ENCODE peak calls at places on chromosomes 3 and 15, in seven cellular contexts. B is fibroblast of the aortic adventitia; V is mucosa of gallbladder; J is stimulated activated CD4-positive, alpha-beta T cell treated with anti-CD3 and anti-CD28 coated beads, Interleukin-2, amount 100 ng/mL, for 48 hours; O is amniotic stem cell; M is Caki2; I is mesothelial cell of epicardium. X is an unnamed sample.

GRCh38 chr3:71051893-71052687 is 531.4 kb downstream of the FOXP1 start:
- DNase-seq in B (peak), V (no peak), J (no peak), O (no peak), M (no peak), I (no peak), X (no peak)

GRCh38 chr3:162710332-162711112 is 1213.9 kb downstream of the OTOL1 start:
- DNase-seq in B (no peak), V (no peak), J (no peak), O (no peak), M (no peak), I (no peak), X (no peak)

GRCh38 chr3:191235331-191236314 is 36.6 kb downstream of the OSTN start:
- DNase-seq in B (peak), V (no peak), J (no peak), O (no peak), M (no peak), I (no peak), X (no peak)

GRCh38 chr15:31461911-31462480 is 135.4 kb downstream of the KLF13 start:
- DNase-seq in B (no peak), V (no peak), J (no peak), O (no peak), M (no peak), I (no peak), X (no peak)

GRCh38 chr15:72967836-72968530 is 84.3 kb upstream of the NEO1 start:
- DNase-seq in B (no peak), V (no peak), J (no peak), O (no peak), M (no peak), I (no peak), X (no peak)

GRCh38 chr3:120203016-120203415 is 82.0 kb downstream of the GPR156 start:
- DNase-seq in B (peak), V (peak), J (no peak), O (no peak), M (no peak), I (no peak), X (no peak)

GRCh38 chr3:143135150-143135549 is 15.6 kb downstream of the CHST2 start:
- DNase-seq in B (peak), V (no peak), J (no peak), O (peak), M (peak), I (no peak), X (no peak)

GRCh38 chr15:40338921-40339620 is 1.7 kb downstream of the CCDC9B start:
- DNase-seq in B (peak), V (peak), J (no peak), O (peak), M (peak), I (no peak), X (no peak)

GRCh38 chr3:39011191-39011736 is 40.5 kb downstream of the SCN11A start:
- DNase-seq in B (no peak), V (no peak), J (no peak), O (no peak), M (no peak), I (no peak), X (no peak)

GRCh38 chr15:58086479-58086878 is 21.0 kb upstream of the ALDH1A2 start:
- DNase-seq in B (peak), V (no peak), J (no peak), O (no peak), M (no peak), I (no peak), X (no peak)

GRCh38 chr15:90482124-90483011 is 47.4 kb upstream of the CRTC3 start:
- DNase-seq in B (peak), V (peak), J (peak), O (no peak), M (peak), I (no peak), X (peak)

GRCh38 chr3:142993958-142994442 is 7.4 kb upstream of the U2SURP start:
- DNase-seq in B (peak), V (peak), J (peak), O (no peak), M (peak), I (no peak), X (peak)

GRCh38 chr3:34808287-34808686 is 831.0 kb upstream of the ARPP21 start:
- DNase-seq in B (no peak), V (no peak), J (no peak), O (no peak), M (no peak), I (no peak), X (no peak)

GRCh38 chr15:78449220-78449999 is 11.4 kb downstream of the IREB2 start:
- DNase-seq in B (no peak), V (no peak), J (no peak), O (no peak), M (no peak), I (no peak), X (no peak)

GRCh38 chr15:63833246-63833696 is 477 bp downstream of the HERC1 start:
- DNase-seq in B (no peak), V (no peak), J (peak), O (no peak), M (no peak), I (no peak), X (peak)

GRCh38 chr3:192336286-192336685 is 391.1 kb downstream of the FGF12 start:
- DNase-seq in B (no peak), V (no peak), J (no peak), O (no peak), M (no peak), I (no peak), X (no peak)

GRCh38 chr15:89111352-89111751 is 23.1 kb downstream of the ABHD2 start:
- DNase-seq in B (no peak), V (no peak), J (no peak), O (no peak), M (no peak), I (no peak), X (no peak)

GRCh38 chr3:66469220-66469640 is 31.6 kb downstream of the LRIG1 start:
- DNase-seq in B (peak), V (no peak), J (no peak), O (no peak), M (no peak), I (no peak), X (no peak)

GRCh38 chr3:175433026-175433668 is 574.0 kb downstream of the NAALADL2 start:
- DNase-seq in B (peak), V (no peak), J (no peak), O (no peak), M (no peak), I (no peak), X (no peak)

GRCh38 chr15:48643776-48644497 is 1.6 kb downstream of the FBN1 start:
- DNase-seq in B (peak), V (no peak), J (no peak), O (no peak), M (no peak), I (no peak), X (no peak)

GRCh38 chr3:129022114-129022994 is 21.2 kb downstream of the EFCC1 start:
- DNase-seq in B (peak), V (peak), J (no peak), O (no peak), M (no peak), I (no peak), X (no peak)

GRCh38 chr3:121651684-121652083 is 9.0 kb downstream of the HCLS1 start:
- DNase-seq in B (no peak), V (no peak), J (no peak), O (no peak), M (peak), I (no peak), X (no peak)

GRCh38 chr3:51975857-51976549 is 1.1 kb downstream of the ABHD14A start:
- DNase-seq in B (peak), V (peak), J (no peak), O (no peak), M (no peak), I (no peak), X (no peak)

GRCh38 chr3:43327184-43327950 is 41.0 kb downstream of the SNRK start:
- DNase-seq in B (peak), V (no peak), J (no peak), O (no peak), M (no peak), I (no peak), X (no peak)

GRCh38 chr15:27589260-27589659 is 509.9 kb downstream of the OCA2 start:
- DNase-seq in B (no peak), V (no peak), J (no peak), O (no peak), M (no peak), I (no peak), X (no peak)

GRCh38 chr15:75723171-75723846 is 10.7 kb upstream of the CSPG4 start:
- DNase-seq in B (no peak), V (no peak), J (no peak), O (no peak), M (no peak), I (no peak), X (no peak)

GRCh38 chr15:31079519-31079918 is 22.0 kb downstream of the TRPM1 start:
- DNase-seq in B (peak), V (no peak), J (no peak), O (peak), M (no peak), I (no peak), X (no peak)

GRCh38 chr3:136861890-136862610 is at the start of gene NCK1:
- DNase-seq in B (peak), V (peak), J (peak), O (peak), M (peak), I (peak), X (peak)

GRCh38 chr3:73622135-73622534 is 2.6 kb downstream of the PDZRN3 start:
- DNase-seq in B (peak), V (peak), J (no peak), O (no peak), M (peak), I (no peak), X (no peak)

GRCh38 chr3:27559835-27560234 is 75.7 kb upstream of the SLC4A7 start:
- DNase-seq in B (peak), V (peak), J (no peak), O (peak), M (no peak), I (no peak), X (no peak)

GRCh38 chr15:83163032-83163431 is 44.6 kb downstream of the HDGFL3 start:
- DNase-seq in B (no peak), V (no peak), J (no peak), O (no peak), M (no peak), I (no peak), X (no peak)

GRCh38 chr15:61051570-61052031 is 177.5 kb downstream of the RORA start:
- DNase-seq in B (peak), V (peak), J (no peak), O (peak), M (peak), I (no peak), X (no peak)

GRCh38 chr15:80958818-80959495 is 30.7 kb downstream of the MESD start:
- DNase-seq in B (peak), V (no peak), J (no peak), O (no peak), M (no peak), I (no peak), X (no peak)

GRCh38 chr3:12868039-12869024 is 27.0 kb upstream of the RPL32 start:
- DNase-seq in B (peak), V (peak), J (peak), O (peak), M (peak), I (peak), X (peak)